ENCODE peak calls at places on chromosomes 6 and 20, in nine cellular contexts. V is IMR-90, U is Panc1, A is psoas muscle, S is HFF-Myc, P is K562, E is WERI-Rb-1, H is NB4, X is dorsolateral prefrontal cortex. C is an unnamed sample.
A peak's percentile ranks its signal among the peaks of the same experiment; 100 is the strongest.

GRCh38 chr20:36847009-36847709 is 28.8 kb upstream of the TLDC2 start:
- DNase-seq in X (peak; percentile 62), P (no peak), E (peak; percentile 85), U (no peak), A (peak; percentile 83), S (no peak), H (no peak), V (peak; percentile 83), C (peak; percentile 69)

GRCh38 chr20:49865559-49865958 is 49.8 kb downstream of the SPATA2 start:
- DNase-seq in U (no peak), H (no peak), S (peak; percentile 70), P (no peak), V (peak; percentile 24), A (no peak), X (no peak), E (no peak), C (no peak)

GRCh38 chr20:58696411-58696961 is 3.9 kb downstream of the NPEPL1 start:
- DNase-seq in A (no peak), X (no peak), S (no peak), U (no peak), V (no peak), H (no peak), E (no peak), P (no peak), C (no peak)

GRCh38 chr20:10448270-10449156 is 13.4 kb downstream of the SLX4IP start:
- DNase-seq in U (no peak), P (no peak), V (peak; percentile 48), E (peak; percentile 83), X (no peak), H (peak; percentile 30), A (no peak), S (no peak), C (no peak)

GRCh38 chr6:33578164-33578563 is 1.9 kb downstream of the BAK1 start:
- DNase-seq in P (no peak), A (no peak), X (no peak), V (no peak), H (no peak), S (no peak), E (no peak), U (no peak), C (no peak)

GRCh38 chr6:149031545-149032317 is 284.9 kb downstream of the UST start:
- DNase-seq in E (no peak), H (peak; percentile 92), P (no peak), A (no peak), U (no peak), V (peak; percentile 85), S (no peak), X (no peak), C (peak; percentile 93)

GRCh38 chr20:52234302-52235045 is 42.9 kb upstream of the ZFP64 start:
- DNase-seq in H (no peak), P (no peak), S (no peak), V (no peak), E (no peak), A (no peak), U (no peak), X (no peak), C (no peak)

GRCh38 chr20:41467690-41468089 is 101.1 kb upstream of the EMILIN3 start:
- DNase-seq in U (no peak), E (no peak), A (no peak), X (no peak), H (no peak), P (no peak), S (no peak), V (no peak), C (no peak)

GRCh38 chr6:46796842-46797241 is 3.7 kb downstream of the MEP1A start:
- DNase-seq in A (no peak), E (no peak), S (no peak), H (no peak), V (no peak), U (no peak), P (no peak), X (no peak), C (no peak)

GRCh38 chr6:35931120-35931561 is 10.2 kb upstream of the SRPK1 start:
- DNase-seq in E (no peak), V (no peak), A (peak; percentile 13), P (no peak), S (no peak), H (no peak), X (no peak), U (no peak), C (no peak)

GRCh38 chr20:62734336-62734735 is 25.7 kb downstream of the NTSR1 start:
- DNase-seq in P (no peak), S (no peak), U (no peak), H (peak; percentile 53), E (no peak), V (no peak), A (no peak), X (no peak), C (no peak)

GRCh38 chr6:3162067-3162497 is 4.7 kb upstream of the TUBB2A start:
- DNase-seq in E (no peak), A (no peak), H (peak; percentile 37), U (no peak), S (no peak), X (no peak), P (peak; percentile 91), V (no peak), C (peak; percentile 46)

GRCh38 chr20:19048898-19049889 is 163.2 kb upstream of the SLC24A3 start:
- DNase-seq in A (no peak), H (no peak), V (no peak), U (no peak), E (no peak), P (no peak), S (no peak), X (peak; percentile 43), C (no peak)

GRCh38 chr6:138529510-138529909 is 30.2 kb upstream of the NHSL1 start:
- DNase-seq in H (no peak), X (no peak), E (peak; percentile 75), P (no peak), S (no peak), V (no peak), A (no peak), U (no peak), C (peak; percentile 22)

GRCh38 chr6:53937461-53937860 is 142.7 kb downstream of the LRRC1 start:
- DNase-seq in X (no peak), U (no peak), V (no peak), H (no peak), S (no peak), P (no peak), E (no peak), A (no peak), C (no peak)

GRCh38 chr6:13445005-13445743 is 42.2 kb downstream of the GFOD1 start:
- DNase-seq in X (peak; percentile 81), U (no peak), H (no peak), A (peak; percentile 58), V (peak; percentile 64), E (no peak), P (peak; percentile 44), S (no peak), C (no peak)

GRCh38 chr6:169035381-169036280 is 218.0 kb downstream of the THBS2 start:
- DNase-seq in S (no peak), A (no peak), V (peak; percentile 44), P (no peak), X (no peak), H (no peak), U (no peak), E (no peak), C (peak; percentile 70)

GRCh38 chr20:8431538-8432434 is 299.7 kb downstream of the PLCB1 start:
- DNase-seq in P (no peak), H (no peak), E (peak; percentile 76), V (no peak), A (peak; percentile 53), X (no peak), U (no peak), S (peak; percentile 63), C (no peak)

GRCh38 chr20:15380770-15381169 is 1043.4 kb upstream of the FLRT3 start:
- DNase-seq in S (no peak), A (no peak), X (no peak), P (no peak), H (no peak), V (no peak), U (no peak), E (no peak), C (no peak)

DNA sequence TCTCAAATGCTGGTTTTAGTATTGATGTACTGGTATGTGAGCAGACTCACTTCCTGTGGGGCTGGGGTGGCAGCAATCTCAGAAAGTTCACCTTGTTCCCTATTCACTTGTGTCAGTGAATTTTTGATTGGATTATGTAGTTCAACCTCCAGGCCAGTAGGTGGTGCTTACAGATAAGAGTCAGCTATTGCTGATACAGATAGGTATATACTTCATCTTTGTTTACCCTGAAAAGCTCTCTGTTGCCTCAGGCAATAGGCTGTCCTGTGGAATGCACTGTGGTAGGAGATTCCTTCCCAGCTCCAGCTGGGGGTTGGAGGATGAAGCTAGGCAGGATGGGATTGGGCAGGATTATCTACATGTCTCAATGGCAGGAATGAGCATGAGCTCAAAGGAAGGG is 851.2 kb upstream of the EYS start:
- DNase-seq in E (no peak), A (no peak), X (no peak), S (no peak), V (no peak), H (peak; percentile 44), U (no peak), P (no peak), C (no peak)
- TF ChIP-seq CTCF in E (peak; percentile 34), A (no peak), X (peak; percentile 12), S (no peak), V (no peak), H (peak; percentile 38), U (no peak), P (no peak), C (no peak)

GRCh38 chr20:32051720-32052089 is 337 bp upstream of the HCK start:
- DNase-seq in E (no peak), V (no peak), U (no peak), H (no peak), A (no peak), P (no peak), X (no peak), S (no peak), C (no peak)
- H3K4me3 ChIP-seq in E (no peak overlapping the region), V (no peak overlapping the region), U (peak overlapping the region; percentile 38), H (peak overlapping the region; percentile 14), A (peak overlapping the region; percentile 48), P (no peak overlapping the region), X (no peak overlapping the region), S (no peak overlapping the region), C (no peak overlapping the region)

DNA sequence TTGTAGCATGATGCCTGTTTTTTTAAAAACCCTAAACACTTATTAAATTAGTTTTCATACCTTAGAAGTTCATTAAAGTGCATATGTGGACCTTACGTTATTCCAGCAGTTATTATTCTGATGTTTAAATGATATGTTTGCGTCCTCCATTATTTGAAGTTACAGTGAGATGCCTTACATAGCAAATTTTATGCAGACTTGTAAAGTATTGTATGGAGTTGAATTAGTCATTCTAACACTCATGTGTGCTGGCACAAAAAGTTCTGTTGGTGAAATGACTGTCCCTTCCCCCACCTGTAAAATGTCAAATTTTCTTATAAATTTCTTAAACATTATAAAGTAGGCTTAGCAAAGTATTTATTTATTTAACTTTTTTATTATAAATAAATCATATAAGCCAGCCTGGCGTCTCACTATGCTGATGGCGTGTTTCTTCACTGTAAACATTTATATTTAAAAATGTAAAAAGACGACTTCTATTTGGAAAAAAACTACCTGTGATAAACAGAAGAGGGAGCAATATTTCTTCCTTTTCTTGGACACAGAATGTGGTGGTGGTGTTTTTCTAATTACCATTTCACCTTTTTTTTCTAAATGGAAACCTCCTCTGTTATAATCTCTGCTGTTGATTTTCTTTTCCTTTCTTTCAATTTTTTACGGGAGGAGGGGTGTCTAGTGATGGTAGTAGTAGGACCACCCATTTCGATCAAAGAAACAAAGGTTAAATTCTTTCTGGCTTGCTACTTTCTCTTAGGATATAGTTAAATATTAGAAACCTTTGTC is 155.4 kb downstream of the RFPL4B start:
- DNase-seq in E (no peak), A (no peak), V (peak; percentile 41), S (no peak), H (no peak), X (no peak), U (no peak), P (no peak), C (peak; percentile 57)
- TF ChIP-seq CTCF in E (no peak), A (no peak), V (peak; percentile 47), S (peak; percentile 22), H (no peak), X (peak; percentile 46), U (peak; percentile 63), P (peak; percentile 3), C (peak; percentile 41)

GRCh38 chr6:157034433-157035230 is 257.5 kb downstream of the ARID1B start:
- DNase-seq in A (no peak), H (peak; percentile 57), X (no peak), E (no peak), S (no peak), U (no peak), V (peak; percentile 72), P (peak; percentile 65), C (peak; percentile 74)
- H3K4me3 ChIP-seq in A (no peak overlapping the region), H (no peak overlapping the region), X (no peak overlapping the region), E (no peak overlapping the region), S (no peak overlapping the region), U (no peak overlapping the region), V (no peak overlapping the region), P (no peak overlapping the region), C (no peak overlapping the region)

C was measured in astrocyte of the spinal cord.